ENCODE peak calls at places on chromosomes 1 and 21, in five cellular contexts. M is WERI-Rb-1, O is dorsolateral prefrontal cortex, A is adrenal gland, I is AG10803. F is an unnamed sample.

GRCh38 chr1:233114159-233114558 is 163.7 kb downstream of the NTPCR start:
- DNase-seq in O (no peak), I (peak; percentile 24), A (no peak), M (no peak), F (no peak)

GRCh38 chr1:203149188-203149840 is 21.8 kb downstream of the ADORA1 start:
- DNase-seq in O (no peak), I (no peak), M (no peak), A (no peak), F (no peak)

GRCh38 chr1:245956225-245956624 is 550.9 kb downstream of the SMYD3 start:
- DNase-seq in O (no peak), A (no peak), I (no peak), M (no peak), F (no peak)

GRCh38 chr1:202122639-202123335 is at the start of gene GPR37L1:
- DNase-seq in A (peak; percentile 78), O (peak; percentile 78), I (no peak), M (peak; percentile 99), F (no peak)

GRCh38 chr21:46121286-46122221 is 23.6 kb downstream of the COL6A2 start:
- DNase-seq in A (peak; percentile 11), O (peak; percentile 13), I (no peak), M (peak; percentile 9), F (peak; percentile 15)

GRCh38 chr1:228088586-228089498 is 6.3 kb downstream of the ARF1 start:
- DNase-seq in M (no peak), I (peak; percentile 61), O (no peak), A (no peak), F (no peak)

GRCh38 chr1:242842094-242842493 is 317.6 kb upstream of the PLD5 start:
- DNase-seq in M (no peak), A (no peak), I (no peak), O (no peak), F (no peak)

GRCh38 chr1:246691622-246692495 is 32.4 kb upstream of the SCCPDH start:
- DNase-seq in I (peak; percentile 32), A (no peak), M (no peak), O (no peak), F (no peak)

GRCh38 chr1:72649974-72650373 is 367.6 kb upstream of the NEGR1 start:
- DNase-seq in M (no peak), A (no peak), O (no peak), I (peak; percentile 24), F (no peak)

GRCh38 chr21:35467536-35467935 is 418.4 kb upstream of the RUNX1 start:
- DNase-seq in A (no peak), M (no peak), I (peak; percentile 70), O (no peak), F (no peak)

GRCh38 chr1:10171105-10171767 is 39.1 kb upstream of the KIF1B start:
- DNase-seq in M (no peak), A (no peak), I (no peak), O (no peak), F (no peak)

GRCh38 chr1:228308628-228309547 is 97.7 kb downstream of the TRIM11 start:
- DNase-seq in M (no peak), A (no peak), O (no peak), I (no peak), F (peak; percentile 31)

GRCh38 chr1:77015748-77016341 is 148.6 kb downstream of the ST6GALNAC5 start:
- DNase-seq in M (peak; percentile 40), O (no peak), I (no peak), A (no peak), F (no peak)

GRCh38 chr1:236206548-236206947 is 64.2 kb downstream of the GPR137B start:
- DNase-seq in I (no peak), M (no peak), A (peak; percentile 17), O (no peak), F (no peak)

GRCh38 chr1:158494737-158495136 is 22.7 kb downstream of the OR10R2 start:
- DNase-seq in A (no peak), O (no peak), M (no peak), I (no peak), F (no peak)

GRCh38 chr1:158491372-158491771 is 19.4 kb downstream of the OR10R2 start:
- DNase-seq in I (no peak), A (no peak), O (no peak), M (no peak), F (no peak)

DNA sequence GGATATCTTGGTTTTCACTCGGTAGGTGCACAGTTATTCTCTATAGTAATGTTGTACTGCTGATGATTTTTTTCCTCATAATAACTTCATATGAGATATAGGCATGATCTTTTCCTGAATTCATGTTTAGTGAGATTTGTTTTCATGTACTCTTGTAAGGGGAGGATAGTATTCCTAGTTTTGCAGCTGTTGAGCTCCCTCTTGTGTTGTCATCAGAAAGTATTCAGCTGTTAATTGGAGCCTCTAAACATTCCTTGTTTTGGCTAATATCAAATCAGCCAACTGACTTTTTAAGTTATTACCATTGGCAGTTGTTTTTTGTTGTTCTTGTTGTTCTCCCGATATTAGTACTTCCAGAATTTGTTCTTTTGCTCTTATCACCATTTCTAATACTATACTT is 24.4 kb downstream of the OR10R2 start:
- DNase-seq in M (no peak), O (no peak), A (no peak), I (no peak), F (no peak)
- TF ChIP-seq CTCF in M (no peak), O (peak; percentile 35), A (no peak), I (peak; percentile 12), F (no peak)

DNA sequence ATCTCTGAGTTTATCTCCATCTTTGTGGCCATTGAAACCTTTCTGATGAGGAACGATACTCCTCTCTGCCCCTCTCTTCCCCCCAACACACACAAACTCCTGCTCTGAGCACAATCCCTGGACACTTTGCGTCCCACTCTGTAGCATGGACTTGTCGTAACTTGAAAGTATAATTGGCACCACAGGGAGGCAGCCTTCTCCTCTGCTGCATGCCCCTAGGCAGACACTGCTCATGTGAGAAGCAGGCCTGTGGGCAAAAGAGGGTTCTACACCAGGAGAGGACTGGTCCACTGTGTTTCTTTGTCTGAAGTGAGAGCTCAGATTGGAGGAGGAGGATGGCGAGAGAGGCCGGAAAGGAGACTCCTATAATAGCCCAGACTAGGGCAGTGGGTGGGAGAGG is 3.8 kb upstream of the PARS2 start:
- DNase-seq in I (no peak), O (no peak), A (no peak), M (peak; percentile 59), F (no peak)
- TF ChIP-seq CTCF in I (no peak), O (peak; percentile 7), A (no peak), M (peak; percentile 68), F (no peak)

GRCh38 chr1:151048645-151049032 is 1.1 kb downstream of the C1orf56 start:
- DNase-seq in I (no peak), A (no peak), M (no peak), O (no peak), F (no peak)
- TF ChIP-seq CTCF in I (peak; percentile 60), A (no peak), M (no peak), O (no peak), F (no peak)

GRCh38 chr1:1899266-1899966 is 8.5 kb upstream of the GNB1 start:
- DNase-seq in O (no peak), I (no peak), A (no peak), M (no peak), F (no peak)
- TF ChIP-seq CTCF in O (no peak), I (no peak), A (no peak), M (peak; percentile 43), F (no peak)

GRCh38 chr1:157006676-157007075 is 38.9 kb downstream of the ARHGEF11 start:
- DNase-seq in A (no peak), I (peak; percentile 8), O (no peak), M (no peak), F (no peak)

GRCh38 chr1:157005965-157006364 is 39.6 kb downstream of the ARHGEF11 start:
- DNase-seq in O (no peak), I (no peak), M (no peak), A (no peak), F (no peak)

GRCh38 chr1:157011845-157012244 is 33.7 kb downstream of the ARHGEF11 start:
- DNase-seq in O (no peak), M (no peak), A (no peak), I (no peak), F (no peak)
- TF ChIP-seq CTCF in O (no peak), M (no peak), A (no peak), I (no peak), F (no peak)

GRCh38 chr1:241401156-241401555 is 44.2 kb upstream of the RGS7 start:
- DNase-seq in A (no peak), I (no peak), M (no peak), O (no peak), F (no peak)

GRCh38 chr1:241391926-241392710 is 35.1 kb upstream of the RGS7 start:
- DNase-seq in M (no peak), A (no peak), I (no peak), O (no peak), F (no peak)

GRCh38 chr1:241396747-241397691 is 40.0 kb upstream of the RGS7 start:
- DNase-seq in O (no peak), A (no peak), M (no peak), I (no peak), F (no peak)
- TF ChIP-seq CTCF in O (no peak), A (no peak), M (no peak), I (no peak), F (no peak)

GRCh38 chr21:39377444-39378050 is 28.7 kb upstream of the HMGN1 start:
- DNase-seq in O (no peak), I (no peak), M (no peak), A (no peak), F (no peak)

GRCh38 chr21:39375446-39375845 is 26.6 kb upstream of the HMGN1 start:
- DNase-seq in A (no peak), I (no peak), O (no peak), M (no peak), F (no peak)

GRCh38 chr21:39374046-39374445 is 25.2 kb upstream of the HMGN1 start:
- DNase-seq in I (no peak), M (no peak), O (no peak), A (no peak), F (no peak)

GRCh38 chr21:39367783-39368182 is 18.9 kb upstream of the HMGN1 start:
- DNase-seq in I (no peak), A (no peak), O (no peak), M (no peak), F (no peak)

DNA sequence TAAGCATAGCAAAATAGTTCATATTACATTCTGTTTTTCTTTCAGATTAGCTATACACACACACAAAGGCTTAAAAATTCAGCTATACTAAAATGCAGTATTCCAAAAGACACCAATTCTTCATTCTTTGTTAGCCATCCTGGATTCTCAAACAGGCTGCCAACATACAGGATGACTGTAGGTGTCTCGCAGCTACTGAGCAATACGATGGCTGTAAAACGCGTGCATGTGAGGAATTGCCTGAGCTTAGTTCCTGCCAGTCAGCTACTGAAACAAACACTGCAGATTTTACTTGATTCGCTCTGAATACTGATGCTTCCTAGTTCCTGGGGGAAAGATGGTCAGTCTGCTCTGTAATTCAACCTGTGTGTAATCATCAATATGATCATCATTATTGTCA is 24.7 kb upstream of the HMGN1 start:
- DNase-seq in O (no peak), M (peak; percentile 52), I (peak; percentile 44), A (no peak), F (no peak)
- TF ChIP-seq CTCF in O (no peak), M (peak; percentile 55), I (peak; percentile 44), A (peak; percentile 27), F (no peak)

GRCh38 chr1:157136133-157136532 is 2.1 kb downstream of the ETV3 start:
- DNase-seq in A (no peak), M (no peak), I (no peak), O (no peak), F (no peak)
- TF ChIP-seq CTCF in A (no peak), M (peak; percentile 62), I (no peak), O (no peak), F (no peak)

GRCh38 chr1:48356901-48357300 is 115.1 kb downstream of the SPATA6 start:
- DNase-seq in M (no peak), O (no peak), I (no peak), A (no peak), F (no peak)
- TF ChIP-seq CTCF in M (no peak), O (peak; percentile 16), I (peak; percentile 24), A (peak; percentile 18), F (no peak)